ENCODE peak calls at places on chromosome 13, in four cellular contexts. S, Q, E and C are unnamed samples.

GRCh38 chr13:113402471-113403254 is 38.7 kb upstream of the GRTP1 start:
- ATAC-seq in S (no peak), E (no peak), Q (no peak), C (no peak)

GRCh38 chr13:27997904-27998522 is 9.5 kb upstream of the URAD start:
- ATAC-seq in E (peak; percentile 80), Q (peak; percentile 50), S (peak; percentile 92), C (peak; percentile 36)

GRCh38 chr13:77459616-77460015 is 75.9 kb upstream of the SCEL start:
- ATAC-seq in Q (no peak), E (no peak), S (no peak), C (no peak)

GRCh38 chr13:40059540-40060232 is 404.2 kb downstream of the COG6 start:
- ATAC-seq in E (no peak), Q (no peak), S (peak; percentile 77), C (no peak)

GRCh38 chr13:97905517-97905916 is 48.0 kb upstream of the IPO5 start:
- ATAC-seq in E (no peak), S (no peak), Q (no peak), C (peak; percentile 46)

GRCh38 chr13:59458908-59459579 is 704.7 kb downstream of the DIAPH3 start:
- ATAC-seq in E (peak; percentile 89), S (no peak), Q (peak; percentile 87), C (peak; percentile 58)

GRCh38 chr13:96474158-96474606 is 384.3 kb downstream of the HS6ST3 start:
- ATAC-seq in S (no peak), E (no peak), Q (no peak), C (no peak)

GRCh38 chr13:40271511-40271910 is 394.9 kb downstream of the FOXO1 start:
- ATAC-seq in S (peak; percentile 9), Q (peak; percentile 76), E (peak; percentile 40), C (peak; percentile 8)

GRCh38 chr13:72139192-72139591 is 272.2 kb upstream of the DACH1 start:
- ATAC-seq in Q (no peak), E (no peak), S (peak; percentile 43), C (no peak)

GRCh38 chr13:37959284-37959683 is 89.7 kb upstream of the TRPC4 start:
- ATAC-seq in E (no peak), Q (no peak), S (no peak), C (no peak)

GRCh38 chr13:97116754-97117153 is 105.4 kb upstream of the MBNL2 start:
- ATAC-seq in E (peak; percentile 93), S (peak; percentile 55), Q (peak; percentile 59), C (peak; percentile 73)

GRCh38 chr13:52652980-52653303 is 306 bp downstream of the SUGT1 start:
- ATAC-seq in Q (peak; percentile 25), S (peak; percentile 2), E (peak; percentile 23), C (peak; percentile 2)
- H3K4me1 ChIP-seq in Q (peaks cover 8% of the 10 kb centered on the region), S (peaks cover 41% of the 10 kb centered on the region), E (peaks cover 17% of the 10 kb centered on the region), C (peaks cover 59% of the 10 kb centered on the region)

DNA sequence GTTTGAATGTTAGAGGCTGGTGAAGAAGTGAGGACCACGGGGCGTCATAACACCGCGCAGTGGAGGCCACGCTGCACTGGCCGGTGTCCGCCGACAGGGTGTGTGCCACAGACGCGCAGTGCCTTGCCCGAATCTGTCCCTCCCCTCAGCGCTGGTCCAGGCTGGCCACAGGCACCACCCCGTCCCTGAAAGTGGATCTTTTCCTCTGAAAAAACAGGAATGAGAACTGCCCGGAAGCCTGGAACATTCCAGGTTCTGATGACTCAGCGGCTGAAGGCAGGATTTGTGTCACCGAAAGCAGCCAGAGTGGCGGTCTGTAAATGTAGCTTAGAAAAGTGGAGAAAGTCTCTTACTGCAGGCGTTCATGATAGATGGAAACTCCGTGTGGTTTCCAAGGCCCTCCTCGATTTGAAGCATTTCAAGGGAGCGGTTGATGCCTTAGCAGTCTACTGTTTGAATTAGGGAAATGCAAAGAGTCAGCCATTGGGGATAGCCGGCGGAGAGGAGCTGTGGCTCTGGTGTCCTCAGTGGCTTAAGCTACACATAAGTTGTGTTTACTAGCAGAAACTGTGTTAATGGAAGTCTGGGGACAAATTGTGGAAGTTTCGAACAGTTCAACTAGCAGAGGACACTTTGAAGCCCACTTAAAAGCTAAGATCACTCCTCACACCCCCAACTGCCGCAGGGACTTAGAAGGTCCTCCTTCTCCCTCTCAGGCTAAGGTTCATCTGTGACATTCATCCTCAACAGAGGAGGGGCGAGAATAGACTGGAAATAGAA is 70.8 kb downstream of the NUFIP1 start:
- ATAC-seq in Q (peak; percentile 92), E (peak; percentile 94), S (peak; percentile 87), C (peak; percentile 87)
- TF ChIP-seq POLR2A in Q (peak; percentile 71), E (no peak), S (peak; percentile 75), C (peak; percentile 43)

DNA sequence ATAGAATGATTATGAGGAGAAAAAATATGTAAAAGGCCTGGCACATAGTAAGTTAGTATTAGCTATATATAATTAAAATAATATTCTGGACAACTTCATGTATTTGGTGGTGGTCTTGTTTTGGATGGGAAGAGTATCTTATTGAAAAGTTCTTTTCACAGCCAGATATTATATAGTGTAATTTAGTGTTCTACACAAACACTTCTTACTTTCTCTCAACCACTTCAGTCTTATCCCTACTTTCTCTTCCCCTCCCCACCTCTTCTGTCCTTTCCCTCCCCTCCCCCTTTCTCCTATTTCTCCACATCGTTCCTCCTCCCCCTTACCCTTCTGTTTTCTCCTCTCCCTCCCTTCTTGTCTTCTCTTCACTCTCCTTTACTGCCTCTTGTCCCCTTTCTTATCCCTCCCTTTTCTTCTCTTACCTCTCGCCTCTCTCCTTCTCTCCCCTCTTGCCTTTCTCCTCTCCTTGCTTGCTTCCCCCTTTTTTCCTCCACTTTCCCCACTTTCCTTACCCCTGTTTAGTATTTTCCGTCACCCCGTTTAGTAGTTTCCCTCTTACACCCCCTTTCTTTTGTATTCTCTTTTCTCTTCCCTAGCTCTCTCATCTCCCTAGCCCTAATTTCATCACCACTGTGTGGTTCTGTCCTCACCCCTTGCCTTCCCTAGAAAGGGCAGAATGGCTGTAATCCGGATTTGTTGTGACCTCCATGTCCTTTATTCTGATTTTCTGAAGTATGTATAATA is 107.2 kb upstream of the MLNR start:
- ATAC-seq in S (no peak), E (no peak), Q (peak; percentile 40), C (no peak)
- H3K4me1 ChIP-seq in S (peaks cover 39% of the 10 kb centered on the region), E (peaks cover 6% of the 10 kb centered on the region), Q (peaks cover 13% of the 10 kb centered on the region), C (peaks cover 6% of the 10 kb centered on the region)

GRCh38 chr13:32427852-32428580 is at the start of gene N4BP2L1:
- ATAC-seq in Q (peak; percentile 83), S (peak; percentile 86), E (peak; percentile 75), C (peak; percentile 83)
- TF ChIP-seq POLR2A in Q (peak; percentile 98), S (peak; percentile 95), E (no peak), C (peak; percentile 80)